ENCODE peak calls at places on chromosomes 13 and 19, in seven cellular contexts. One of them, this sample, is unnamed.

GRCh38 chr13:34817246-34817645 is 124.8 kb upstream of the NBEA start:
- DNase-seq in left lung: no peak
- DNase-seq in NCI-H345: no peak
- DNase-seq in hepatocyte: no peak
- DNase-seq in stimulated activated CD8-positive, alpha-beta memory T cell treated with anti-CD3 and anti-CD28 coated beads, Interleukin-2, amount 100 ng/mL, for 48 hours: no peak
- DNase-seq in non-pigmented ciliary epithelial cell: no peak
- DNase-seq in neural crest cell: no peak
- DNase-seq in this sample: no peak

GRCh38 chr13:88586263-88586662 is 915.1 kb downstream of the SLITRK5 start:
- DNase-seq in stimulated activated CD8-positive, alpha-beta memory T cell treated with anti-CD3 and anti-CD28 coated beads, Interleukin-2, amount 100 ng/mL, for 48 hours: no peak
- DNase-seq in left lung: no peak
- DNase-seq in hepatocyte: no peak
- DNase-seq in non-pigmented ciliary epithelial cell: peak
- DNase-seq in NCI-H345: no peak
- DNase-seq in neural crest cell: no peak
- DNase-seq in this sample: no peak

GRCh38 chr13:50448535-50448981 is 394.9 kb downstream of the DLEU7 start:
- DNase-seq in NCI-H345: peak
- DNase-seq in hepatocyte: no peak
- DNase-seq in stimulated activated CD8-positive, alpha-beta memory T cell treated with anti-CD3 and anti-CD28 coated beads, Interleukin-2, amount 100 ng/mL, for 48 hours: no peak
- DNase-seq in non-pigmented ciliary epithelial cell: no peak
- DNase-seq in left lung: no peak
- DNase-seq in neural crest cell: no peak
- DNase-seq in this sample: no peak

GRCh38 chr19:55348317-55349034 is 6.0 kb downstream of the COX6B2 start:
- DNase-seq in left lung: no peak
- DNase-seq in NCI-H345: no peak
- DNase-seq in stimulated activated CD8-positive, alpha-beta memory T cell treated with anti-CD3 and anti-CD28 coated beads, Interleukin-2, amount 100 ng/mL, for 48 hours: no peak
- DNase-seq in non-pigmented ciliary epithelial cell: no peak
- DNase-seq in neural crest cell: no peak
- DNase-seq in hepatocyte: no peak
- DNase-seq in this sample: no peak

GRCh38 chr13:113117956-113118327 is 4.7 kb upstream of the F10 start:
- DNase-seq in non-pigmented ciliary epithelial cell: no peak
- DNase-seq in NCI-H345: no peak
- DNase-seq in neural crest cell: no peak
- DNase-seq in left lung: no peak
- DNase-seq in hepatocyte: no peak
- DNase-seq in stimulated activated CD8-positive, alpha-beta memory T cell treated with anti-CD3 and anti-CD28 coated beads, Interleukin-2, amount 100 ng/mL, for 48 hours: no peak
- DNase-seq in this sample: no peak

GRCh38 chr13:44331446-44331845 is 42.2 kb upstream of the SERP2 start:
- DNase-seq in stimulated activated CD8-positive, alpha-beta memory T cell treated with anti-CD3 and anti-CD28 coated beads, Interleukin-2, amount 100 ng/mL, for 48 hours: no peak
- DNase-seq in left lung: no peak
- DNase-seq in hepatocyte: no peak
- DNase-seq in NCI-H345: no peak
- DNase-seq in non-pigmented ciliary epithelial cell: no peak
- DNase-seq in neural crest cell: no peak
- DNase-seq in this sample: no peak

GRCh38 chr19:57269515-57270250 is 10.6 kb upstream of the ZNF460 start:
- DNase-seq in stimulated activated CD8-positive, alpha-beta memory T cell treated with anti-CD3 and anti-CD28 coated beads, Interleukin-2, amount 100 ng/mL, for 48 hours: no peak
- DNase-seq in non-pigmented ciliary epithelial cell: peak
- DNase-seq in left lung: no peak
- DNase-seq in NCI-H345: no peak
- DNase-seq in hepatocyte: peak
- DNase-seq in neural crest cell: no peak
- DNase-seq in this sample: no peak

GRCh38 chr13:38045278-38046048 is 175.9 kb upstream of the TRPC4 start:
- DNase-seq in hepatocyte: peak
- DNase-seq in stimulated activated CD8-positive, alpha-beta memory T cell treated with anti-CD3 and anti-CD28 coated beads, Interleukin-2, amount 100 ng/mL, for 48 hours: no peak
- DNase-seq in NCI-H345: no peak
- DNase-seq in neural crest cell: no peak
- DNase-seq in non-pigmented ciliary epithelial cell: peak
- DNase-seq in left lung: no peak
- DNase-seq in this sample: no peak

GRCh38 chr13:110445722-110446569 is 115.6 kb downstream of the RAB20 start:
- DNase-seq in non-pigmented ciliary epithelial cell: no peak
- DNase-seq in stimulated activated CD8-positive, alpha-beta memory T cell treated with anti-CD3 and anti-CD28 coated beads, Interleukin-2, amount 100 ng/mL, for 48 hours: no peak
- DNase-seq in left lung: no peak
- DNase-seq in NCI-H345: no peak
- DNase-seq in hepatocyte: no peak
- DNase-seq in neural crest cell: no peak
- DNase-seq in this sample: no peak

GRCh38 chr13:97028441-97029299 is 34.4 kb upstream of the OXGR1 start:
- DNase-seq in hepatocyte: peak
- DNase-seq in neural crest cell: peak
- DNase-seq in stimulated activated CD8-positive, alpha-beta memory T cell treated with anti-CD3 and anti-CD28 coated beads, Interleukin-2, amount 100 ng/mL, for 48 hours: peak
- DNase-seq in left lung: no peak
- DNase-seq in NCI-H345: peak
- DNase-seq in non-pigmented ciliary epithelial cell: no peak
- DNase-seq in this sample: peak

GRCh38 chr13:48636550-48636949 is 17.2 kb upstream of the CYSLTR2 start:
- DNase-seq in left lung: no peak
- DNase-seq in stimulated activated CD8-positive, alpha-beta memory T cell treated with anti-CD3 and anti-CD28 coated beads, Interleukin-2, amount 100 ng/mL, for 48 hours: no peak
- DNase-seq in NCI-H345: no peak
- DNase-seq in non-pigmented ciliary epithelial cell: peak
- DNase-seq in hepatocyte: no peak
- DNase-seq in neural crest cell: no peak
- DNase-seq in this sample: no peak

GRCh38 chr19:49823472-49823871 is 5.4 kb downstream of the MED25 start:
- DNase-seq in stimulated activated CD8-positive, alpha-beta memory T cell treated with anti-CD3 and anti-CD28 coated beads, Interleukin-2, amount 100 ng/mL, for 48 hours: no peak
- DNase-seq in hepatocyte: no peak
- DNase-seq in neural crest cell: no peak
- DNase-seq in NCI-H345: peak
- DNase-seq in left lung: no peak
- DNase-seq in non-pigmented ciliary epithelial cell: no peak
- DNase-seq in this sample: no peak

GRCh38 chr19:3536429-3537100 is 2.4 kb upstream of the TEKTIP1 start:
- DNase-seq in left lung: no peak
- DNase-seq in neural crest cell: no peak
- DNase-seq in non-pigmented ciliary epithelial cell: no peak
- DNase-seq in hepatocyte: no peak
- DNase-seq in stimulated activated CD8-positive, alpha-beta memory T cell treated with anti-CD3 and anti-CD28 coated beads, Interleukin-2, amount 100 ng/mL, for 48 hours: no peak
- DNase-seq in NCI-H345: no peak
- DNase-seq in this sample: no peak

GRCh38 chr19:3507371-3508120 is 1.4 kb downstream of the FZR1 start:
- DNase-seq in NCI-H345: no peak
- DNase-seq in left lung: no peak
- DNase-seq in non-pigmented ciliary epithelial cell: no peak
- DNase-seq in stimulated activated CD8-positive, alpha-beta memory T cell treated with anti-CD3 and anti-CD28 coated beads, Interleukin-2, amount 100 ng/mL, for 48 hours: no peak
- DNase-seq in hepatocyte: peak
- DNase-seq in neural crest cell: no peak
- DNase-seq in this sample: peak

GRCh38 chr19:50979758-50980157 is 4.0 kb downstream of the KLK7 start:
- DNase-seq in NCI-H345: no peak
- DNase-seq in stimulated activated CD8-positive, alpha-beta memory T cell treated with anti-CD3 and anti-CD28 coated beads, Interleukin-2, amount 100 ng/mL, for 48 hours: no peak
- DNase-seq in neural crest cell: no peak
- DNase-seq in non-pigmented ciliary epithelial cell: no peak
- DNase-seq in left lung: no peak
- DNase-seq in hepatocyte: no peak
- DNase-seq in this sample: no peak

GRCh38 chr13:39684531-39685137 is 29.2 kb downstream of the COG6 start:
- DNase-seq in left lung: no peak
- DNase-seq in stimulated activated CD8-positive, alpha-beta memory T cell treated with anti-CD3 and anti-CD28 coated beads, Interleukin-2, amount 100 ng/mL, for 48 hours: no peak
- DNase-seq in non-pigmented ciliary epithelial cell: peak
- DNase-seq in NCI-H345: peak
- DNase-seq in hepatocyte: peak
- DNase-seq in neural crest cell: no peak
- DNase-seq in this sample: no peak

GRCh38 chr19:37594982-37595382 is 306 bp downstream of the ZNF540 start:
- DNase-seq in left lung: peak
- DNase-seq in non-pigmented ciliary epithelial cell: peak
- DNase-seq in hepatocyte: peak
- DNase-seq in NCI-H345: no peak
- DNase-seq in stimulated activated CD8-positive, alpha-beta memory T cell treated with anti-CD3 and anti-CD28 coated beads, Interleukin-2, amount 100 ng/mL, for 48 hours: peak
- DNase-seq in neural crest cell: no peak
- DNase-seq in this sample: peak